ENCODE peak calls at places on chromosomes 13 and 19, in nine cellular contexts. N is thoracic aorta, F is AG09309, L is AG10803, V is uterus, A is HAP-1, J is AG04450, E is Peyer's patch, U is A549. O is an unnamed sample.

GRCh38 chr13:39915418-39915817 is 260.0 kb downstream of the COG6 start:
- DNase-seq in E (no peak), L (no peak), V (no peak), U (no peak), N (no peak), F (no peak), J (no peak), A (no peak), O (no peak)

GRCh38 chr19:30667746-30668145 is 295.6 kb downstream of the ZNF536 start:
- DNase-seq in J (no peak), V (no peak), L (no peak), E (no peak), F (no peak), A (no peak), U (no peak), N (no peak), O (no peak)

GRCh38 chr19:48719263-48720171 is at the start of gene MAMSTR:
- DNase-seq in L (no peak), F (no peak), A (no peak), N (no peak), E (no peak), U (no peak), J (no peak), V (peak; percentile 43), O (no peak)

GRCh38 chr19:39342647-39343305 is 555 bp downstream of the SAMD4B start:
- DNase-seq in A (no peak), L (no peak), V (peak; percentile 41), J (no peak), F (no peak), U (no peak), E (no peak), N (no peak), O (no peak)

GRCh38 chr13:54210397-54211050 is 1181.9 kb downstream of the OLFM4 start:
- DNase-seq in A (no peak), N (no peak), F (no peak), J (no peak), L (no peak), E (no peak), U (no peak), V (no peak), O (no peak)

GRCh38 chr19:12797141-12797587 is 4.4 kb downstream of the PRDX2 start:
- DNase-seq in U (no peak), V (no peak), L (no peak), F (no peak), N (no peak), A (no peak), J (no peak), E (no peak), O (no peak)

GRCh38 chr19:8221161-8221560 is 12.0 kb downstream of the CERS4 start:
- DNase-seq in L (no peak), N (no peak), E (no peak), F (no peak), V (no peak), J (no peak), U (no peak), A (no peak), O (no peak)

GRCh38 chr19:39236527-39236926 is 8.3 kb downstream of the IFNL3 start:
- DNase-seq in E (no peak), A (no peak), V (no peak), N (no peak), U (no peak), J (no peak), L (no peak), F (no peak), O (no peak)

GRCh38 chr19:29216021-29216420 is 3.1 kb upstream of the UQCRFS1 start:
- DNase-seq in N (no peak), U (no peak), F (no peak), V (no peak), E (no peak), A (no peak), L (no peak), J (no peak), O (no peak)

GRCh38 chr13:44921931-44922758 is 67.1 kb downstream of the NUFIP1 start:
- DNase-seq in V (peak; percentile 88), E (no peak), A (no peak), L (peak; percentile 93), U (peak; percentile 59), J (peak; percentile 93), F (peak; percentile 90), N (peak; percentile 62), O (peak; percentile 98)

GRCh38 chr19:48194041-48194871 is 23.8 kb downstream of the ZSWIM9 start:
- DNase-seq in J (no peak), N (no peak), A (peak; percentile 21), F (no peak), V (no peak), L (no peak), E (no peak), U (no peak), O (no peak)

GRCh38 chr19:40671404-40671803 is 19.0 kb downstream of the NUMBL start:
- DNase-seq in U (no peak), L (no peak), F (no peak), A (no peak), N (no peak), J (no peak), V (no peak), E (no peak), O (no peak)

GRCh38 chr19:49591731-49592485 is 926 bp downstream of the PRR12 start:
- DNase-seq in N (no peak), J (no peak), A (peak; percentile 41), V (peak; percentile 51), E (peak; percentile 64), L (peak; percentile 39), U (peak; percentile 84), F (no peak), O (no peak)

GRCh38 chr19:29610574-29611271 is 4.6 kb downstream of the POP4 start:
- DNase-seq in E (peak; percentile 76), F (peak; percentile 47), L (peak; percentile 83), V (peak; percentile 86), J (peak; percentile 63), N (peak; percentile 58), U (peak; percentile 96), A (peak; percentile 65), O (peak; percentile 40)

GRCh38 chr19:55418185-55418584 is 10.6 kb upstream of the UBE2S start:
- DNase-seq in A (peak; percentile 70), E (no peak), N (no peak), J (peak; percentile 73), L (peak; percentile 84), F (peak; percentile 62), U (peak; percentile 91), V (no peak), O (peak; percentile 39)

GRCh38 chr19:18765224-18765623 is 25.9 kb downstream of the COMP start:
- DNase-seq in N (no peak), U (no peak), E (no peak), A (no peak), V (no peak), L (no peak), F (no peak), J (no peak), O (no peak)

GRCh38 chr13:88345171-88345847 is 674.1 kb downstream of the SLITRK5 start:
- DNase-seq in V (no peak), L (no peak), F (no peak), E (no peak), N (no peak), J (no peak), U (no peak), A (no peak), O (no peak)

GRCh38 chr13:101454767-101455166 is 2.3 kb downstream of the ITGBL1 start:
- DNase-seq in N (no peak), V (no peak), U (no peak), L (peak; percentile 39), E (no peak), F (no peak), J (no peak), A (no peak), O (no peak)

GRCh38 chr19:3575949-3576673 is 3.4 kb downstream of the HMG20B start:
- DNase-seq in L (no peak), E (no peak), U (no peak), N (no peak), V (no peak), A (no peak), J (no peak), F (no peak), O (no peak)
- H3K4me3 ChIP-seq in L (peak overlapping the region; percentile 37), E (no peak overlapping the region), U (no peak overlapping the region), N (peak overlapping the region; percentile 56), V (no peak overlapping the region), A (no peak overlapping the region), J (no peak overlapping the region), F (no peak overlapping the region), O (peak overlapping the region; percentile 34)

DNA sequence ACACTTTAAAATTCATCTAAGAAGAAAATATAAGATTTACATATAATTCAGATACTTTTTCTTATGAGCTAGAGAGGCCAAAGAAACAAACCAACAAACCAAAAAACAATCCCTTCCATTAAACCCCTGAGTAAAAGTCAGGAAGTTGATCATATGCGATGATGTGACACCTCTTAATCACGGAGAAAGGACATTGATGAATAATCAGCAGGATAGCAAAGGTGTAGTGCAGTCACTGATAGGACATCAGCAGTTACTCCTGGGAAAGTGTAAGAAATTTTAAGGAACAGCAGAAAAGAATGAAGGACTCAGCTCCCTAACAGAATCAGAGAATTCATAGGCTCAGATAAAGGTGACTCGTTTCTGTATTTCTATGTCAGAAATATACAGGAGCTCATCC is 202.4 kb upstream of the EDNRB start:
- DNase-seq in A (no peak), J (no peak), N (no peak), L (no peak), F (no peak), U (no peak), E (no peak), V (no peak), O (no peak)
- H3K4me3 ChIP-seq in A (no peak overlapping the region), J (no peak overlapping the region), N (no peak overlapping the region), L (no peak overlapping the region), F (no peak overlapping the region), U (no peak overlapping the region), E (no peak overlapping the region), V (no peak overlapping the region), O (no peak overlapping the region)

DNA sequence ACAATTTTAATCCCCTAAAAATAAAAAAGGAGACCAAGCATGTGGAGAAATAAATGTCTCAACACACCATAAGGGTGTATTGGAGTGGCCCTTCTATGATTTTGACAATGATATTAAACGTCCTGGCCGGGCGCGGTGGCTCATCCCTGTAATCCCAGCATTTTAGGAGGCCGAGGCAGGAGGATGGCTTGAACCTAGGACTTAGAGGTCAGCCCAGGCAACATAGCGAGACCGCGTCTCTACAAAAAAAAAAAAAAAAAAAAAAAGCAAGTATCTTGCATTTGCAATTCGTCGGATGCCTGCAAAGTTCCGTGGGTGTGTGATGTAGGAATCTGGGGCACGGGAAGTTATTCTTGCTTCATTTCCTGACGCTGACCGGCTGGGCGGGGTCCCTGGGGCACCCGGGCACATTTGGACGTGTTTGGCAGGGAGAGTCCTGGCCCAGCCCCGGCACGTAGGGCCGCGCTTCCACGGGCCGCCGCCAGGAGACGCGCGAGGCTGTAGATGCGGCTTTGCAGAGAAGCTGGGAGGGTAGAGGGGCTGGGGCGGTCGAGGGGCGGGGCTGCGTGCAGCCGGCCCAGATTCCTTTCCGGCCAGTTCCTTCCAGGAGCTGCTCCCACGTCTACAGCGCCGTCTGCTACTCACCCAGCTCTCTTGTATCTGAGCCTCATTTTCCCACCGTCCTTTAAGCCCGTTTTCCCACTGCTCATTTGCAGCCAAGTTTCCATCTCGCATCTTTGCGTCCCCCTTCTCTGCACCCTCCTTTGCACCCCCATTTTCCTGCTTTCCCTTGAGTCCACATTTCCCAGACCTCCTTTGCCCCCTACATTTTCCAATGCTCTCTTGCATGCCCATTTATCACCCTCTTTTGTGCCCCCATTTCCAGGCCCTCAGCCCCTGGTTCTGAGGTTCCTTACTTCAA is 2.2 kb upstream of the TSPAN16 start:
- DNase-seq in F (peak; percentile 46), N (peak; percentile 93), L (peak; percentile 94), U (peak; percentile 79), J (peak; percentile 72), V (peak; percentile 94), A (peak; percentile 93), E (peak; percentile 93), O (peak; percentile 70)
- H3K4me3 ChIP-seq in F (peak overlapping the region; percentile 27), N (peak overlapping the region; percentile 48), L (peak overlapping the region; percentile 49), U (peak overlapping the region; percentile 39), J (peak overlapping the region; percentile 45), V (peak overlapping the region; percentile 23), A (peak overlapping the region; percentile 14), E (no peak overlapping the region), O (peak overlapping the region; percentile 19)

GRCh38 chr19:45403272-45403671 is 1.6 kb downstream of the PPP1R13L start:
- DNase-seq in F (no peak), L (no peak), V (no peak), A (no peak), E (no peak), U (no peak), N (no peak), J (no peak), O (no peak)
- H3K4me3 ChIP-seq in F (no peak overlapping the region), L (peak overlapping the region; percentile 90), V (no peak overlapping the region), A (no peak overlapping the region), E (no peak overlapping the region), U (peak overlapping the region; percentile 66), N (peak overlapping the region; percentile 88), J (no peak overlapping the region), O (no peak overlapping the region)

O was measured in skeletal muscle cell.